ENCODE peak calls at places on chromosomes 12 and 14, in seven cellular contexts. B is NT2/D1, C is SK-N-SH, J is HCT116, L is H1, Q is HepG2, W is GM12878. Y is an unnamed sample.

GRCh38 chr14:56295743-56296142 is 177.5 kb downstream of the PELI2 start:
- DNase-seq in B (no peak), C (no peak), J (no peak), L (no peak), Q (no peak), W (no peak), Y (no peak)

GRCh38 chr12:30794591-30795409 is 40.0 kb upstream of the CAPRIN2 start:
- DNase-seq in B (peak; percentile 99), C (no peak), J (peak; percentile 94), L (no peak), Q (peak; percentile 67), W (no peak), Y (no peak)

GRCh38 chr12:111244673-111245072 is 124.2 kb downstream of the PHETA1 start:
- DNase-seq in B (no peak), C (peak; percentile 65), J (no peak), L (no peak), Q (no peak), W (no peak), Y (no peak)

GRCh38 chr14:69637503-69638030 is 26.2 kb downstream of the SUSD6 start:
- DNase-seq in B (no peak), C (peak; percentile 73), J (no peak), L (no peak), Q (peak; percentile 60), W (no peak), Y (peak; percentile 65)

GRCh38 chr12:123813349-123813748 is 51.2 kb downstream of the DNAH10 start:
- DNase-seq in B (no peak), C (no peak), J (no peak), L (no peak), Q (no peak), W (no peak), Y (no peak)

GRCh38 chr12:9070351-9070750 is 45.4 kb downstream of the A2M start:
- DNase-seq in B (no peak), C (no peak), J (no peak), L (no peak), Q (no peak), W (no peak), Y (no peak)

GRCh38 chr12:46303039-46303666 is 34.3 kb upstream of the SLC38A1 start:
- DNase-seq in B (no peak), C (peak; percentile 54), J (peak; percentile 18), L (no peak), Q (peak; percentile 27), W (peak; percentile 2), Y (peak; percentile 74)

GRCh38 chr12:21849878-21850277 is 75.4 kb upstream of the KCNJ8 start:
- DNase-seq in B (no peak), C (no peak), J (no peak), L (no peak), Q (no peak), W (no peak), Y (no peak)

GRCh38 chr12:111448831-111449790 is 43.4 kb downstream of the SH2B3 start:
- DNase-seq in B (no peak), C (no peak), J (no peak), L (peak; percentile 29), Q (no peak), W (no peak), Y (no peak)

GRCh38 chr14:77838756-77839565 is 39.1 kb downstream of the ADCK1 start:
- DNase-seq in B (no peak), C (no peak), J (no peak), L (no peak), Q (no peak), W (no peak), Y (no peak)

GRCh38 chr12:94299846-94300245 is 151.5 kb downstream of the PLXNC1 start:
- DNase-seq in B (no peak), C (no peak), J (no peak), L (no peak), Q (peak; percentile 46), W (no peak), Y (no peak)

GRCh38 chr14:100306506-100307214 is 416 bp upstream of the SLC25A29 start:
- DNase-seq in B (peak; percentile 66), C (peak; percentile 99), J (peak; percentile 54), L (peak; percentile 89), Q (peak; percentile 70), W (no peak), Y (peak; percentile 93)

GRCh38 chr14:100303925-100304324 is 2.3 kb downstream of the SLC25A29 start:
- DNase-seq in B (no peak), C (no peak), J (no peak), L (no peak), Q (no peak), W (no peak), Y (no peak)

GRCh38 chr14:100306256-100306505 is at the start of gene SLC25A29:
- DNase-seq in B (no peak), C (no peak), J (no peak), L (no peak), Q (no peak), W (no peak), Y (no peak)

GRCh38 chr14:100305446-100306255 is 593 bp downstream of the SLC25A29 start:
- DNase-seq in B (no peak), C (peak; percentile 72), J (no peak), L (peak; percentile 69), Q (no peak), W (no peak), Y (peak; percentile 44)

GRCh38 chr14:100304825-100305445 is 1.3 kb downstream of the SLC25A29 start:
- DNase-seq in B (no peak), C (no peak), J (no peak), L (peak; percentile 73), Q (no peak), W (no peak), Y (peak; percentile 53)
- TF ChIP-seq YY1 in B (no peak), C (no peak), J (no peak), L (no peak), Q (no peak), W (no peak), Y (no peak)

GRCh38 chr12:52354197-52354596 is 13.1 kb downstream of the KRT85 start:
- DNase-seq in B (no peak), C (no peak), J (no peak), L (no peak), Q (no peak), W (no peak), Y (no peak)

GRCh38 chr12:52353766-52354165 is 13.5 kb downstream of the KRT85 start:
- DNase-seq in B (no peak), C (no peak), J (no peak), L (no peak), Q (no peak), W (no peak), Y (no peak)

GRCh38 chr12:52350786-52351185 is 16.5 kb downstream of the KRT85 start:
- DNase-seq in B (no peak), C (no peak), J (no peak), L (no peak), Q (no peak), W (no peak), Y (no peak)

GRCh38 chr12:52351196-52352059 is 15.9 kb downstream of the KRT85 start:
- DNase-seq in B (no peak), C (no peak), J (no peak), L (no peak), Q (no peak), W (no peak), Y (no peak)

GRCh38 chr12:52352951-52353350 is 14.3 kb downstream of the KRT85 start:
- DNase-seq in B (no peak), C (no peak), J (no peak), L (no peak), Q (no peak), W (no peak), Y (no peak)
- TF ChIP-seq YY1 in B (no peak), C (no peak), J (no peak), L (no peak), Q (no peak), W (no peak), Y (no peak)

DNA sequence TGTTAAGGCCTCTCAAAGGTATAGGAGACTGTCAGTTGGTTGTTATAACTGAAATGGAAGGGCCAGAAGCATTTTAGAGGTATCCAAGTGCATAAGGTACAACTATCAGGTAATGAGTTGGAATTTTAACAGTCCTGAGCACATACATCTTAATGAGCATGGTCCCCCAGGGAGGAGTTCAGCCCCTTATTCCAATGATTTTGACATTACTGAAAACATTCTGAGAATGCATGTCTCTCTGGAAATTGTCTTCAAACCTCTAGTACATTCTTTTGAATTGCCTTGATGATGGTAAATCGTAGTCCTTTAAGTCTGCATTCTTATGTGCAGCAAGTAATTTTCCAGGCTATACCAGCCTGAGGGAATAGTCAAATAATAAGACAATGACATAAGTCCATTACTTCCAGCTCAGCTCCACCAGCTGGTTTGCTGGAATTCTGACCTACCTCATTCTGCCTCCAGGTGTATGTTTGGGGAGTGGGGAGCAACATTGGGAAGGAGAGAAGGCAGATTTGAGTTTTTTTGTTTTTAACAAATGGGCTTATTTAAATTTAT is 239.2 kb downstream of the MSRB3 start:
- DNase-seq in B (no peak), C (no peak), J (no peak), L (no peak), Q (no peak), W (no peak), Y (no peak)
- TF ChIP-seq YY1 in B (no peak), C (no peak), J (no peak), L (no peak), Q (no peak), W (no peak), Y (no peak)

DNA sequence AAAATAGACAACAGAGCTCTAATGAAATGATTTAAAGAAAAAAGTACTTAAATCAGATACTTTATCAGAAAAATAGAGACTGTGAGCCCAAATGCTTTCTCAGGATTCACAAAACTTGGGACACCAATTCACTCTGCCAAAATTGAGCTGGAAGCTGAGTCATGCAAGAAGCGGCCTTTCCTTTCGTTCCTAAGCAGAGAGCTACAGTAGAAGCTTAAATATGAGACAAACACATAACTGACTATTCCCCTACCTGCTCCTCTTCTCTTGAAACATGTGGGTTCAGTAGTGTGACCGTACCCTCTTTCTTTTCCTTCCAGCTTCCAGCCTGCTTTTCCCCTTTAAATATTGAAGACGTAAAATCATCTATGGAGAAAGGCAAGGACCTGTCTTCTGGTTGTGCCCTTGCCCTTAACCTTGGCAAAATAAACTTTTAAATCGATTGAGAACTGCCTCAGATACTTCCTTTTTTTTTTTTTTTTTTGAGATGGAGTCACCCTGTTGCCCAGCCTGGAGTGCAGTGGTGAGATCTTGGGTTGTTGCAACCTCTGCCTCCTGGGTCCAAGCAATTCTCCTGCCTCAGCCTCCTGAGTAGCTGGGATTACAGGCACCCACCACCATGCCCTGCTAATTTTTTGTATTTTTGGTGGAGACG is 4.4 kb upstream of the SDS start:
- DNase-seq in B (no peak), C (no peak), J (no peak), L (no peak), Q (no peak), W (no peak), Y (no peak)
- TF ChIP-seq YY1 in B (no peak), C (no peak), J (no peak), L (no peak), Q (no peak), W (no peak), Y (no peak)

GRCh38 chr14:93785423-93785822 is 2.9 kb downstream of the PRIMA1 start:
- DNase-seq in B (no peak), C (peak; percentile 57), J (no peak), L (no peak), Q (no peak), W (no peak), Y (no peak)
- TF ChIP-seq YY1 in B (no peak), C (no peak), J (no peak), L (no peak), Q (no peak), W (no peak), Y (no peak)

GRCh38 chr14:55129428-55130193 is 559 bp downstream of the LGALS3 start:
- DNase-seq in B (no peak), C (peak; percentile 81), J (no peak), L (peak; percentile 78), Q (peak; percentile 29), W (no peak), Y (no peak)
- TF ChIP-seq YY1 in B (no peak), C (no peak), J (no peak), L (no peak), Q (no peak), W (no peak), Y (no peak)

Y was measured in K562.